ENCODE peak calls at places on chromosome 3, in seven cellular contexts. G is effector memory CD8-positive, alpha-beta T cell; U is RPMI8226; D is T-helper 1 cell; X is sigmoid colon; H is activated naive CD4-positive, alpha-beta T cell; C is hippocampal formation. S is an unnamed sample.

GRCh38 chr3:12049675-12050074 is 45.5 kb downstream of the SYN2 start:
- DNase-seq in X (no peak), C (no peak), H (no peak), G (no peak), D (no peak), U (peak; percentile 23), S (no peak)

GRCh38 chr3:172750069-172750367 is 508 bp upstream of the ECT2 start:
- DNase-seq in D (no peak), X (no peak), G (no peak), U (no peak), C (no peak), H (no peak), S (no peak)

GRCh38 chr3:70358978-70359580 is 46.6 kb upstream of the MDFIC2 start:
- DNase-seq in D (peak; percentile 2), C (no peak), H (no peak), X (no peak), U (peak; percentile 33), G (no peak), S (no peak)

GRCh38 chr3:118927449-118927848 is 107.2 kb downstream of the IGSF11 start:
- DNase-seq in X (no peak), G (no peak), H (no peak), D (no peak), U (no peak), C (no peak), S (no peak)

GRCh38 chr3:126676919-126677705 is 22.2 kb upstream of the TXNRD3 start:
- DNase-seq in H (no peak), G (no peak), C (no peak), X (no peak), D (no peak), U (no peak), S (no peak)

GRCh38 chr3:165439765-165440164 is 243.6 kb upstream of the SLITRK3 start:
- DNase-seq in D (no peak), X (no peak), U (no peak), C (no peak), H (no peak), G (no peak), S (no peak)

GRCh38 chr3:146390967-146391366 is 78.4 kb downstream of the PLSCR2 start:
- DNase-seq in G (no peak), X (no peak), C (no peak), H (no peak), U (no peak), D (no peak), S (no peak)

GRCh38 chr3:149494022-149494758 is 19.7 kb downstream of the TM4SF4 start:
- DNase-seq in H (no peak), G (no peak), U (peak; percentile 72), D (peak; percentile 26), X (peak; percentile 80), C (peak; percentile 17), S (no peak)

GRCh38 chr3:183295211-183295610 is 42.2 kb downstream of the B3GNT5 start:
- DNase-seq in X (peak; percentile 70), H (no peak), U (no peak), D (no peak), G (no peak), C (no peak), S (no peak)

GRCh38 chr3:137032465-137033120 is 74.8 kb downstream of the IL20RB start:
- DNase-seq in G (peak; percentile 72), D (peak; percentile 65), X (peak; percentile 92), H (peak; percentile 32), C (peak; percentile 89), U (peak; percentile 84), S (no peak)

GRCh38 chr3:38647217-38647970 is 2.1 kb downstream of the SCN5A start:
- DNase-seq in U (no peak), C (no peak), X (peak; percentile 42), H (no peak), D (no peak), G (no peak), S (no peak)

GRCh38 chr3:99503350-99503749 is 135.0 kb upstream of the COL8A1 start:
- DNase-seq in G (no peak), H (no peak), D (no peak), C (no peak), U (no peak), X (no peak), S (no peak)

GRCh38 chr3:163552659-163552966 is 1525.7 kb downstream of the SI start:
- DNase-seq in H (no peak), G (no peak), X (no peak), D (no peak), U (no peak), C (no peak), S (no peak)

GRCh38 chr3:193842029-193842782 is 249.2 kb downstream of the OPA1 start:
- DNase-seq in H (no peak), X (no peak), G (no peak), U (peak; percentile 84), C (no peak), D (no peak), S (no peak)

GRCh38 chr3:130789678-130790340 is 43.2 kb upstream of the PIK3R4 start:
- DNase-seq in G (no peak), X (no peak), U (no peak), H (no peak), C (no peak), D (no peak), S (no peak)

GRCh38 chr3:36906504-36907149 is 38.2 kb downstream of the TRANK1 start:
- DNase-seq in X (no peak), C (no peak), G (no peak), U (no peak), H (no peak), D (no peak), S (no peak)

GRCh38 chr3:126445506-126445905 is 30.2 kb downstream of the ZXDC start:
- DNase-seq in D (no peak), G (no peak), C (no peak), U (no peak), X (peak; percentile 44), H (no peak), S (no peak)

GRCh38 chr3:8020459-8020858 is 481.2 kb upstream of the LMCD1 start:
- DNase-seq in X (no peak), U (no peak), C (no peak), G (no peak), D (no peak), H (no peak), S (no peak)

GRCh38 chr3:72036899-72037298 is 252.0 kb upstream of the PROK2 start:
- DNase-seq in G (no peak), D (no peak), C (no peak), U (no peak), X (no peak), H (no peak), S (no peak)

GRCh38 chr3:64575211-64575844 is 112.5 kb downstream of the ADAMTS9 start:
- DNase-seq in X (no peak), C (no peak), G (no peak), U (peak; percentile 22), H (no peak), D (no peak), S (no peak)

GRCh38 chr3:156787015-156787414 is 39.1 kb upstream of the LEKR1 start:
- DNase-seq in X (no peak), H (no peak), C (no peak), G (no peak), D (peak; percentile 21), U (no peak), S (no peak)

GRCh38 chr3:73592154-73592877 is 32.4 kb downstream of the PDZRN3 start:
- DNase-seq in G (no peak), H (no peak), U (no peak), C (no peak), X (no peak), D (no peak), S (no peak)

GRCh38 chr3:151345854-151346253 is 16.5 kb upstream of the P2RY13 start:
- DNase-seq in U (no peak), H (no peak), C (no peak), G (no peak), X (no peak), D (no peak), S (no peak)

GRCh38 chr3:4522962-4523361 is 29.8 kb downstream of the ITPR1 start:
- DNase-seq in C (no peak), G (no peak), X (no peak), H (no peak), U (no peak), D (no peak), S (no peak)

GRCh38 chr3:61158152-61158551 is 93.1 kb downstream of the FHIT start:
- DNase-seq in D (no peak), G (no peak), H (no peak), X (no peak), U (no peak), C (no peak), S (no peak)

GRCh38 chr3:127817331-127817821 is 4.9 kb downstream of the MGLL start:
- DNase-seq in G (no peak), X (no peak), C (no peak), U (no peak), H (no peak), D (no peak), S (no peak)

GRCh38 chr3:146464005-146464595 is 5.3 kb downstream of the PLSCR2 start:
- DNase-seq in X (no peak), G (no peak), D (peak; percentile 19), U (no peak), C (no peak), H (no peak), S (no peak)

S was measured in chondrocyte.